ENCODE peak calls at places on chromosomes 6 and 20, in six cellular contexts. K is stimulated activated CD4-positive, alpha-beta T cell treated with anti-CD3 and anti-CD28 coated beads, Interleukin-2, amount 100 ng/mL, for 24 hours; Z is EL; X is activated T-helper 2 cell treated with anti-CD3 and anti-CD28 coated beads, Interferon-gamma antibody, Interleukin-2, Interleukin-4, amounts not matched to agents 10 μg/mL and 5 μg/mL and 100 μg/mL, durations not matched to agents 14 hours and 24 hours and 36 hours; U is neural progenitor cell; D is effector memory CD8-positive, alpha-beta T cell. M is an unnamed sample.

GRCh38 chr20:40663991-40664880 is 24.8 kb downstream of the MAFB start:
- DNase-seq in K (no peak), Z (no peak), X (no peak), U (no peak), D (no peak), M (no peak)

GRCh38 chr6:85449388-85449817 is 480 bp upstream of the NT5E start:
- DNase-seq in K (peak), Z (peak), X (peak), U (peak), D (no peak), M (peak)

GRCh38 chr20:34852298-34852697 is 20.4 kb downstream of the GGT7 start:
- DNase-seq in K (no peak), Z (no peak), X (no peak), U (no peak), D (no peak), M (no peak)

GRCh38 chr6:21935561-21936028 is 342.0 kb downstream of the SOX4 start:
- DNase-seq in K (no peak), Z (peak), X (no peak), U (peak), D (no peak), M (peak)

GRCh38 chr6:32218167-32218566 is 5.7 kb downstream of the NOTCH4 start:
- DNase-seq in K (no peak), Z (no peak), X (no peak), U (no peak), D (no peak), M (no peak)

GRCh38 chr20:47544852-47545251 is 43.2 kb downstream of the NCOA3 start:
- DNase-seq in K (no peak), Z (peak), X (no peak), U (no peak), D (no peak), M (peak)

GRCh38 chr6:22613695-22614094 is 44.3 kb downstream of the HDGFL1 start:
- DNase-seq in K (no peak), Z (peak), X (no peak), U (no peak), D (no peak), M (peak)

GRCh38 chr20:10369723-10370090 is 64.3 kb downstream of the MKKS start:
- DNase-seq in K (no peak), Z (peak), X (no peak), U (no peak), D (no peak), M (no peak)

GRCh38 chr6:1190361-1190760 is 121.5 kb upstream of the FOXQ1 start:
- DNase-seq in K (no peak), Z (peak), X (no peak), U (no peak), D (no peak), M (peak)

GRCh38 chr6:146351018-146351417 is 192.6 kb upstream of the RAB32 start:
- DNase-seq in K (no peak), Z (no peak), X (no peak), U (no peak), D (no peak), M (no peak)

GRCh38 chr6:139568956-139569538 is 194.6 kb upstream of the CITED2 start:
- DNase-seq in K (no peak), Z (peak), X (no peak), U (no peak), D (no peak), M (peak)

GRCh38 chr20:63682384-63683139 is 13.9 kb upstream of the TNFRSF6B start:
- DNase-seq in K (no peak), Z (peak), X (no peak), U (no peak), D (no peak), M (peak)

GRCh38 chr20:32672982-32673727 is 586 bp downstream of the C20orf203 start:
- DNase-seq in K (no peak), Z (no peak), X (peak), U (no peak), D (peak), M (no peak)

GRCh38 chr20:62119591-62120364 is 2.5 kb upstream of the LSM14B start:
- DNase-seq in K (no peak), Z (no peak), X (no peak), U (no peak), D (no peak), M (no peak)

GRCh38 chr20:11585752-11586352 is 331.8 kb upstream of the BTBD3 start:
- DNase-seq in K (no peak), Z (peak), X (no peak), U (peak), D (no peak), M (peak)

GRCh38 chr6:142378138-142378875 is 76.5 kb downstream of the ADGRG6 start:
- DNase-seq in K (no peak), Z (peak), X (no peak), U (no peak), D (no peak), M (peak)

GRCh38 chr20:37543828-37544227 is 16.2 kb upstream of the BLCAP start:
- DNase-seq in K (no peak), Z (peak), X (no peak), U (no peak), D (no peak), M (peak)

GRCh38 chr20:15882553-15882952 is 690.7 kb downstream of the KIF16B start:
- DNase-seq in K (no peak), Z (peak), X (no peak), U (no peak), D (no peak), M (no peak)

GRCh38 chr20:29408034-29408695 is 1849.3 kb upstream of the DEFB115 start:
- DNase-seq in K (no peak), Z (no peak), X (no peak), U (no peak), D (no peak), M (no peak)

GRCh38 chr20:31974975-31975481 is 7.1 kb downstream of the XKR7 start:
- DNase-seq in K (no peak), Z (peak), X (no peak), U (peak), D (no peak), M (no peak)

GRCh38 chr6:14671261-14671681 is 553.7 kb downstream of the CD83 start:
- DNase-seq in K (no peak), Z (no peak), X (no peak), U (no peak), D (no peak), M (peak)

GRCh38 chr6:109743739-109744138 is 52.6 kb downstream of the FIG4 start:
- DNase-seq in K (no peak), Z (peak), X (no peak), U (no peak), D (no peak), M (peak)

GRCh38 chr6:105174512-105174911 is 5.3 kb downstream of the POPDC3 start:
- DNase-seq in K (no peak), Z (peak), X (no peak), U (no peak), D (no peak), M (peak)

GRCh38 chr20:57445298-57445697 is 54.1 kb downstream of the RBM38 start:
- DNase-seq in K (no peak), Z (no peak), X (no peak), U (no peak), D (no peak), M (peak)

GRCh38 chr6:42988486-42989020 is 4.2 kb downstream of the PPP2R5D start:
- DNase-seq in K (no peak), Z (no peak), X (no peak), U (no peak), D (no peak), M (peak)

GRCh38 chr20:62772994-62773858 is 23.0 kb upstream of the MRGBP start:
- DNase-seq in K (no peak), Z (peak), X (no peak), U (no peak), D (no peak), M (peak)

GRCh38 chr6:52162940-52163908 is 23.0 kb upstream of the IL17A start:
- DNase-seq in K (no peak), Z (peak), X (no peak), U (peak), D (peak), M (peak)

GRCh38 chr6:91713911-91714310 is 1127.0 kb upstream of the MAP3K7 start:
- DNase-seq in K (no peak), Z (no peak), X (no peak), U (no peak), D (no peak), M (no peak)

GRCh38 chr6:119110601-119111548 is 32.4 kb upstream of the FAM184A start:
- DNase-seq in K (peak), Z (peak), X (peak), U (peak), D (peak), M (peak)

GRCh38 chr6:16511723-16512584 is 249.3 kb downstream of the ATXN1 start:
- DNase-seq in K (peak), Z (no peak), X (no peak), U (no peak), D (no peak), M (no peak)

GRCh38 chr20:15942130-15942529 is 631.1 kb downstream of the KIF16B start:
- DNase-seq in K (no peak), Z (peak), X (no peak), U (no peak), D (no peak), M (peak)

GRCh38 chr6:158150701-158151100 is 17.4 kb downstream of the SERAC1 start:
- DNase-seq in K (no peak), Z (peak), X (no peak), U (no peak), D (no peak), M (peak)

GRCh38 chr20:33796263-33796906 is 14.8 kb upstream of the CHMP4B start:
- DNase-seq in K (no peak), Z (no peak), X (no peak), U (no peak), D (no peak), M (no peak)

GRCh38 chr6:32854376-32855178 is 585 bp downstream of the PSMB9 start:
- DNase-seq in K (peak), Z (peak), X (peak), U (no peak), D (peak), M (no peak)

GRCh38 chr6:15793288-15793687 is 130.5 kb upstream of the DTNBP1 start:
- DNase-seq in K (no peak), Z (peak), X (no peak), U (no peak), D (no peak), M (peak)

GRCh38 chr6:131733376-131734016 is 22.7 kb upstream of the CTAGE9 start:
- DNase-seq in K (no peak), Z (peak), X (no peak), U (no peak), D (no peak), M (peak)

GRCh38 chr6:3869632-3870527 is 20.7 kb downstream of the FAM50B start:
- DNase-seq in K (peak), Z (no peak), X (no peak), U (no peak), D (no peak), M (no peak)

GRCh38 chr6:99066041-99066440 is 118.3 kb upstream of the FBXL4 start:
- DNase-seq in K (no peak), Z (no peak), X (no peak), U (no peak), D (no peak), M (no peak)

M was measured in foreskin fibroblast.